ENCODE peak calls at places on chromosomes 11 and 22, in six cellular contexts. Q is GM19239; J is NCI-H524; B is A172; T is GM12865; H is activated CD4-positive, alpha-beta T cell treated with anti-CD3 and anti-CD28 coated beads, Interleukin-2, amount 50 U/mL, for 1 hour. K is an unnamed sample.

GRCh38 chr11:66789097-66789890 is 53.9 kb upstream of the RCE1 start:
- DNase-seq in H (no peak), T (no peak), Q (no peak), J (no peak), B (peak), K (no peak)

GRCh38 chr22:40594924-40595323 is 41.6 kb downstream of the MRTFA start:
- DNase-seq in J (no peak), Q (no peak), H (no peak), T (no peak), B (no peak), K (no peak)

GRCh38 chr11:47607380-47607779 is 13.2 kb upstream of the C1QTNF4 start:
- DNase-seq in H (no peak), T (no peak), J (peak), B (peak), Q (no peak), K (no peak)

GRCh38 chr22:42300286-42301071 is 30.0 kb upstream of the TCF20 start:
- DNase-seq in Q (peak), B (no peak), H (peak), J (no peak), T (peak), K (peak)

GRCh38 chr11:131867457-131868257 is 497.2 kb downstream of the NTM start:
- DNase-seq in H (no peak), B (peak), T (peak), Q (peak), J (peak), K (peak)

GRCh38 chr11:69471329-69472052 is 10.0 kb upstream of the LINC01488 start:
- DNase-seq in J (no peak), H (no peak), B (no peak), T (no peak), Q (no peak), K (no peak)

GRCh38 chr22:19759459-19759993 is 1.1 kb upstream of the TBX1 start:
- DNase-seq in J (peak), Q (no peak), T (no peak), B (no peak), H (no peak), K (no peak)

GRCh38 chr11:2553886-2554285 is 109.1 kb downstream of the KCNQ1 start:
- DNase-seq in Q (no peak), T (no peak), B (no peak), J (no peak), H (no peak), K (no peak)

GRCh38 chr22:45686004-45686403 is 14.4 kb downstream of the ATXN10 start:
- DNase-seq in Q (no peak), J (no peak), T (no peak), B (no peak), H (no peak), K (no peak)

GRCh38 chr11:47271961-47272661 is 2.2 kb downstream of the MADD start:
- DNase-seq in J (peak), T (peak), H (no peak), B (no peak), Q (peak), K (no peak)

GRCh38 chr22:26383968-26384576 is 45.0 kb upstream of the ASPHD2 start:
- DNase-seq in B (no peak), Q (no peak), H (no peak), T (no peak), J (no peak), K (no peak)

GRCh38 chr11:35216962-35217667 is 78.1 kb downstream of the CD44 start:
- DNase-seq in H (peak), T (peak), J (no peak), Q (no peak), B (no peak), K (peak)

GRCh38 chr22:23837911-23838685 is 708 bp downstream of the DERL3 start:
- DNase-seq in T (no peak), Q (no peak), B (no peak), J (no peak), H (no peak), K (no peak)

GRCh38 chr22:40028098-40028425 is 33.3 kb downstream of the FAM83F start:
- DNase-seq in H (no peak), J (no peak), Q (no peak), B (no peak), T (no peak), K (no peak)

GRCh38 chr22:46084943-46085830 is 65.1 kb upstream of the PPARA start:
- DNase-seq in J (no peak), B (no peak), H (no peak), Q (no peak), T (no peak), K (no peak)

GRCh38 chr11:1398506-1399235 is 8.9 kb downstream of the BRSK2 start:
- DNase-seq in H (no peak), J (no peak), B (no peak), T (no peak), Q (no peak), K (no peak)

GRCh38 chr22:29183971-29184595 is 21.6 kb upstream of the EMID1 start:
- DNase-seq in H (no peak), B (no peak), T (no peak), Q (no peak), J (no peak), K (no peak)

GRCh38 chr22:42180349-42180842 is 49.8 kb upstream of the CYP2D6 start:
- DNase-seq in B (no peak), T (peak), Q (no peak), J (no peak), H (peak), K (peak)

GRCh38 chr11:115168229-115168671 is 336.0 kb downstream of the CADM1 start:
- DNase-seq in H (no peak), B (no peak), J (no peak), Q (no peak), T (no peak), K (no peak)

GRCh38 chr11:119254239-119254638 is 48.1 kb downstream of the CBL start:
- DNase-seq in Q (no peak), J (no peak), B (no peak), T (no peak), H (no peak), K (no peak)

GRCh38 chr11:64289011-64289564 is 2.0 kb upstream of the KCNK4 start:
- DNase-seq in J (no peak), H (no peak), T (no peak), B (no peak), Q (no peak), K (no peak)

GRCh38 chr22:50678218-50678650 is 5.6 kb downstream of the SHANK3 start:
- DNase-seq in B (no peak), J (no peak), T (no peak), Q (no peak), H (no peak), K (no peak)

GRCh38 chr22:31400023-31400397 is 606 bp downstream of the DRG1 start:
- DNase-seq in T (peak), Q (no peak), H (no peak), B (no peak), J (peak), K (no peak)

GRCh38 chr22:43883012-43883661 is 8.7 kb downstream of the PNPLA5 start:
- DNase-seq in B (peak), T (peak), J (peak), Q (peak), H (peak), K (peak)

GRCh38 chr22:41524809-41525449 is 19.3 kb downstream of the POLR3H start:
- DNase-seq in B (peak), T (peak), H (peak), Q (no peak), J (no peak), K (peak)

GRCh38 chr22:19367763-19368367 is 63.7 kb downstream of the HIRA start:
- DNase-seq in H (no peak), T (no peak), B (no peak), Q (no peak), J (no peak), K (no peak)

K was measured in DND-41.